ENCODE peak calls at places on chromosomes 12 and 14, in ten cellular contexts. L, D, R, F, J, H, P, V, A and E are unnamed samples.

GRCh38 chr14:64970776-64971451 is 1.2 kb downstream of the RAB15 start:
- DNase-seq in L (no peak), D (no peak), R (no peak), F (no peak), J (no peak), H (peak; percentile 6), P (no peak), V (no peak), A (no peak), E (no peak)

GRCh38 chr14:47821134-47821533 is 145.7 kb upstream of the MDGA2 start:
- DNase-seq in L (no peak), D (no peak), R (no peak), F (no peak), J (no peak), H (no peak), P (no peak), V (no peak), A (no peak), E (peak; percentile 21)

GRCh38 chr14:92108345-92109254 is 2.2 kb upstream of the ATXN3 start:
- DNase-seq in L (no peak), D (no peak), R (no peak), F (no peak), J (no peak), H (no peak), P (no peak), V (peak; percentile 30), A (no peak), E (no peak)

GRCh38 chr12:13913371-13913770 is 68.0 kb downstream of the GRIN2B start:
- DNase-seq in L (no peak), D (no peak), R (no peak), F (no peak), J (no peak), H (no peak), P (no peak), V (no peak), A (no peak), E (no peak)

GRCh38 chr12:123655420-123655819 is 15.5 kb upstream of the TCTN2 start:
- DNase-seq in L (peak; percentile 60), D (no peak), R (no peak), F (peak; percentile 34), J (no peak), H (no peak), P (no peak), V (no peak), A (no peak), E (peak; percentile 68)

GRCh38 chr14:92460916-92461579 is 52.5 kb upstream of the RIN3 start:
- DNase-seq in L (peak; percentile 60), D (peak; percentile 27), R (peak; percentile 76), F (peak; percentile 39), J (peak; percentile 47), H (peak; percentile 82), P (peak; percentile 64), V (no peak), A (no peak), E (peak; percentile 74)

GRCh38 chr14:74035556-74035955 is 16.4 kb downstream of the BBOF1 start:
- DNase-seq in L (no peak), D (no peak), R (peak; percentile 33), F (no peak), J (no peak), H (peak; percentile 80), P (no peak), V (no peak), A (no peak), E (no peak)

GRCh38 chr14:59997496-59997895 is 77.6 kb downstream of the LRRC9 start:
- DNase-seq in L (no peak), D (no peak), R (peak; percentile 11), F (no peak), J (no peak), H (no peak), P (no peak), V (no peak), A (no peak), E (no peak)

GRCh38 chr14:49306152-49306751 is 279.9 kb downstream of the RPS29 start:
- DNase-seq in L (no peak), D (no peak), R (peak; percentile 39), F (no peak), J (no peak), H (peak; percentile 7), P (no peak), V (no peak), A (no peak), E (no peak)

GRCh38 chr12:80241576-80242273 is 142.4 kb downstream of the OTOGL start:
- DNase-seq in L (no peak), D (no peak), R (no peak), F (no peak), J (no peak), H (peak; percentile 43), P (no peak), V (no peak), A (no peak), E (no peak)

GRCh38 chr12:103626498-103626897 is 39.4 kb downstream of the STAB2 start:
- DNase-seq in L (no peak), D (peak; percentile 41), R (peak; percentile 35), F (peak; percentile 43), J (peak; percentile 73), H (peak; percentile 51), P (peak; percentile 71), V (no peak), A (peak; percentile 66), E (peak; percentile 73)

GRCh38 chr14:54758041-54758440 is 144.6 kb downstream of the GCH1 start:
- DNase-seq in L (no peak), D (no peak), R (no peak), F (no peak), J (no peak), H (no peak), P (no peak), V (no peak), A (no peak), E (no peak)

GRCh38 chr12:91017511-91018263 is 12.9 kb upstream of the EPYC start:
- DNase-seq in L (no peak), D (no peak), R (no peak), F (peak; percentile 9), J (peak; percentile 21), H (no peak), P (no peak), V (no peak), A (no peak), E (peak; percentile 35)

GRCh38 chr14:100691395-100692025 is 35.2 kb upstream of the DLK1 start:
- DNase-seq in L (no peak), D (no peak), R (no peak), F (no peak), J (no peak), H (no peak), P (no peak), V (no peak), A (no peak), E (peak; percentile 52)

GRCh38 chr14:99791476-99792283 is 1.5 kb upstream of the EML1 start:
- DNase-seq in L (no peak), D (no peak), R (no peak), F (no peak), J (no peak), H (no peak), P (no peak), V (no peak), A (no peak), E (peak; percentile 63)

GRCh38 chr12:100216337-100216736 is 15.7 kb downstream of the ACTR6 start:
- DNase-seq in L (no peak), D (no peak), R (no peak), F (no peak), J (no peak), H (no peak), P (no peak), V (no peak), A (no peak), E (no peak)

DNA sequence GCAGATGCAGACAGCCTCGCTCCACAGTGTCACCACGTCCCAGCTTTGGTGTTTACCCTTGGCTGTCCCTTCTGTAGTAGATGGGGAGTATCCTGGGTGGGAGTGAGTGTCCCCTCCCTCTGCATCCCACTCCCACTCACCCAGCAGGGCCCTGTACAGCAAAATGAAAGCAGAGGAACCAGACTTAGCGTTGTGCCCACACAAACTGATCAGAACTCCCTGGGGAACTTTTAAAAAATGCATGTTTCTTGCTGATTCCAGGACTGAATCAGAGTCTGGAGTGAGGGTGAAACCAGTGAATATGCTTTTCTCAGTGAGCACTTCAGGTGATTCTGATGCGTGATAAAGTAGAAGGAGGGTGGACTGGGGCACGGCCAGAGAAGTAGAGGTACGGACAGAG is 2.9 kb downstream of the ACVRL1 start:
- DNase-seq in L (no peak), D (no peak), R (no peak), F (no peak), J (no peak), H (no peak), P (no peak), V (no peak), A (no peak), E (no peak)
- H3K4me1 ChIP-seq in L (peaks cover 83% of the 10 kb centered on the region), D (peaks cover 11% of the 10 kb centered on the region), R (peaks cover 8% of the 10 kb centered on the region), F (peaks cover 85% of the 10 kb centered on the region), J (peaks cover 41% of the 10 kb centered on the region), H (peaks cover 47% of the 10 kb centered on the region), P (peaks cover 80% of the 10 kb centered on the region), V (no peaks in the 10 kb centered on the region), A (no peaks in the 10 kb centered on the region), E (peaks cover 21% of the 10 kb centered on the region)

GRCh38 chr14:56338674-56339073 is 220.5 kb downstream of the PELI2 start:
- DNase-seq in L (no peak), D (no peak), R (no peak), F (no peak), J (no peak), H (peak; percentile 44), P (no peak), V (no peak), A (no peak), E (no peak)
- H3K4me1 ChIP-seq in L (peaks cover 23% of the 10 kb centered on the region), D (peaks cover 15% of the 10 kb centered on the region), R (peaks cover 6% of the 10 kb centered on the region), F (peaks cover 30% of the 10 kb centered on the region), J (peaks cover 53% of the 10 kb centered on the region), H (peaks cover 34% of the 10 kb centered on the region), P (peaks cover 31% of the 10 kb centered on the region), V (no peaks in the 10 kb centered on the region), A (no peaks in the 10 kb centered on the region), E (peaks cover 1% of the 10 kb centered on the region)

GRCh38 chr12:4899361-4899760 is 10.3 kb upstream of the KCNA1 start:
- DNase-seq in L (no peak), D (no peak), R (no peak), F (no peak), J (no peak), H (no peak), P (no peak), V (no peak), A (no peak), E (no peak)
- H3K4me1 ChIP-seq in L (no peaks in the 10 kb centered on the region), D (no peaks in the 10 kb centered on the region), R (no peaks in the 10 kb centered on the region), F (no peaks in the 10 kb centered on the region), J (no peaks in the 10 kb centered on the region), H (no peaks in the 10 kb centered on the region), P (no peaks in the 10 kb centered on the region), V (no peaks in the 10 kb centered on the region), A (no peaks in the 10 kb centered on the region), E (peaks cover 1% of the 10 kb centered on the region)

DNA sequence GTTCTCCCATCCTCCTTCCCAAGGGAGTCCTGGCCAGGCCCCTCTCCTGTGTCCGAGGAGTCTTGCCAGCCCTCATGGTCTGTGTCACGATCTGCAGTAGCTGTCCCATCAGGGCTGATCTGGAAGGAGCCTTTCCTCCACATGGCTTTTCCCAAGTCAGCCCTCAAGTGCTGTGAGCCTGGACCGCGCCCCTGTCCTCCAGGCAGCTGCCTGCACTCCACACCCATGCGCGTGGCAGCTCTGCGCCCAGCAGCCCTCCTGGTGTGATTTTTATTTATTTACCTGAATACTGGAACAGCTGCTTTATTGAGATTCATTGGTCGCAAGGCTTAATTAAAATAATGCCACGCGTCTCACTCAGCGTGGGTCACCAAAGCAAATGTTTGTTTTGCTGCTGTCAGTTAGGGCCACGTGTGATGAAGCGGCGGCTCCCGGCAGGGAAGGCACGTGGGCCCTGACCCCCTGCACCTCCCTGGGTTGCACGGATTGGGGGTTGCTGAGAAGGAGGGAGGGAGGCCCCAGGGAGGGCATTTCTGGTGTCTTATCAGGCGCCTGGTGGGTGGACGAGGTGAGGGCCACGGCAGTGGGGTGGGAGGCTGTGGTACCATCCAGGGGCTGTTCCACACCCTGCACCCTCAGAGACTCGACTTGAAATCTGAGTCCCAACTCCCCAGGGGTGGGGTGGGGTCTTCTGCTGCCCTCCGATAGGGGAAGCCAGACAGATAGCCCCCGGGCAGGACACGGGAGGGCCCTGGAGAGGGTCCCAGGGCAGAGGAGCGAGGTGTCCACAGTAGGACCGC is 206.3 kb upstream of the C14orf180 start:
- DNase-seq in L (no peak), D (no peak), R (no peak), F (peak; percentile 2), J (no peak), H (no peak), P (no peak), V (no peak), A (no peak), E (peak; percentile 15)
- H3K4me1 ChIP-seq in L (no peaks in the 10 kb centered on the region), D (no peaks in the 10 kb centered on the region), R (no peaks in the 10 kb centered on the region), F (no peaks in the 10 kb centered on the region), J (no peaks in the 10 kb centered on the region), H (no peaks in the 10 kb centered on the region), P (no peaks in the 10 kb centered on the region), V (peaks cover 5% of the 10 kb centered on the region), A (no peaks in the 10 kb centered on the region), E (no peaks in the 10 kb centered on the region)